ENCODE peak calls at places on chromosomes 4 and X, in eight cellular contexts. Q, B, D, P, J, G, U and V are unnamed samples.
A peak's percentile ranks its signal among the peaks of the same experiment; 100 is the strongest.

GRCh38 chrX:47143894-47144625 is 442 bp downstream of the NDUFB11 start:
- DNase-seq in Q (peak; percentile 72), B (peak; percentile 60), D (no peak), P (peak; percentile 59), J (peak; percentile 58), G (no peak), U (peak; percentile 61), V (peak; percentile 46)

GRCh38 chr4:113692809-113693411 is 68.6 kb downstream of the CAMK2D start:
- DNase-seq in Q (no peak), B (no peak), D (peak; percentile 13), P (no peak), J (no peak), G (peak; percentile 59), U (no peak), V (peak; percentile 6)

GRCh38 chr4:165207016-165207430 is 338 bp upstream of the KLHL2 start:
- DNase-seq in Q (no peak), B (peak; percentile 47), D (peak; percentile 16), P (no peak), J (peak; percentile 38), G (peak; percentile 41), U (peak; percentile 37), V (no peak)

GRCh38 chr4:5890063-5890727 is 2.7 kb downstream of the CRMP1 start:
- DNase-seq in Q (peak; percentile 89), B (no peak), D (no peak), P (peak; percentile 93), J (peak; percentile 65), G (no peak), U (peak; percentile 96), V (no peak)

GRCh38 chr4:40251366-40251765 is 54.5 kb downstream of the RHOH start:
- DNase-seq in Q (no peak), B (peak; percentile 60), D (peak; percentile 80), P (no peak), J (no peak), G (no peak), U (no peak), V (no peak)

GRCh38 chr4:93103042-93103441 is 725.5 kb upstream of the ATOH1 start:
- DNase-seq in Q (no peak), B (no peak), D (no peak), P (peak; percentile 71), J (no peak), G (no peak), U (no peak), V (no peak)

GRCh38 chr4:25310066-25310824 is 2.3 kb upstream of the ZCCHC4 start:
- DNase-seq in Q (no peak), B (no peak), D (no peak), P (no peak), J (no peak), G (peak; percentile 70), U (no peak), V (peak; percentile 54)

GRCh38 chr4:36255575-36255974 is 11.3 kb upstream of the ARAP2 start:
- DNase-seq in Q (no peak), B (no peak), D (no peak), P (no peak), J (no peak), G (peak; percentile 76), U (no peak), V (peak; percentile 50)

GRCh38 chrX:141662781-141663180 is 35.8 kb downstream of the SPANXD start:
- DNase-seq in Q (no peak), B (no peak), D (no peak), P (no peak), J (no peak), G (no peak), U (no peak), V (no peak)

GRCh38 chr4:153748378-153748777 is 11.4 kb downstream of the RNF175 start:
- DNase-seq in Q (peak; percentile 48), B (peak; percentile 88), D (peak; percentile 35), P (no peak), J (peak; percentile 66), G (no peak), U (no peak), V (no peak)
- TF ChIP-seq EZH2phosphoT487 in Q (no peak), B (no peak), D (no peak), P (no peak), J (no peak), G (no peak), U (no peak), V (no peak)

DNA sequence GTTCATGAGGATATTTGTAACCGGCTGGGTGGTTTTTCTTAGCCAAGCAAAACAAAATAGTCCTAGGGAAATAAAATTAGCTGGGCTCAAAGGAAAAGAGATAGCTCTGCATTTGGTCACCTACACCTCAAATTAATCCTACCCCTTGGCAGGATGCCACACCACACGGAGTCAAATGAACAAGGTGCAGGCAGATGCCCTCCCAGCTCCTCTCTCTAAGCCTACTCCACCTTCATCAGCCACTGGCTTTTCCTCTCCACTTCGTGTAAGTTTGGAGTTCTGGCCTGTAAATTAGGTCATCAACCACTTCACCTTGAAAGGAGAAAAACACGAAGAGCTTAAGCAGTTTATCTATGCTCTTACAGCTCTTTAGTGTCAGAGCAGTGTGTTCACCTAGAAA is 1.4 kb downstream of the DDIT4L start:
- DNase-seq in Q (no peak), B (no peak), D (no peak), P (no peak), J (no peak), G (no peak), U (no peak), V (peak; percentile 15)
- H3K4me3 ChIP-seq in Q (no peak overlapping the region), B (no peak overlapping the region), D (no peak overlapping the region), P (peak overlapping the region; percentile 76), J (peak overlapping the region; percentile 32), G (no peak overlapping the region), U (peak overlapping the region; percentile 82), V (no peak overlapping the region)

GRCh38 chr4:138612428-138612827 is 370.3 kb upstream of the SLC7A11 start:
- DNase-seq in Q (no peak), B (no peak), D (no peak), P (no peak), J (no peak), G (no peak), U (no peak), V (no peak)

GRCh38 chr4:138614462-138615142 is 372.5 kb upstream of the SLC7A11 start:
- DNase-seq in Q (no peak), B (no peak), D (no peak), P (no peak), J (no peak), G (no peak), U (no peak), V (no peak)

GRCh38 chr4:138611017-138611416 is 368.9 kb upstream of the SLC7A11 start:
- DNase-seq in Q (peak; percentile 30), B (no peak), D (no peak), P (no peak), J (no peak), G (no peak), U (no peak), V (no peak)

GRCh38 chr4:138609943-138610350 is 367.8 kb upstream of the SLC7A11 start:
- DNase-seq in Q (no peak), B (peak; percentile 87), D (peak; percentile 39), P (no peak), J (no peak), G (no peak), U (no peak), V (peak; percentile 30)

GRCh38 chr4:138611721-138612120 is 369.6 kb upstream of the SLC7A11 start:
- DNase-seq in Q (peak; percentile 51), B (no peak), D (no peak), P (no peak), J (no peak), G (no peak), U (no peak), V (no peak)
- H3K27ac ChIP-seq in Q (no peak overlapping the region), B (no peak overlapping the region), D (no peak overlapping the region), P (no peak overlapping the region), J (no peak overlapping the region), G (no peak overlapping the region), U (no peak overlapping the region), V (no peak overlapping the region)

GRCh38 chrX:22889824-22890223 is 109.9 kb upstream of the DDX53 start:
- DNase-seq in Q (no peak), B (no peak), D (peak; percentile 4), P (no peak), J (no peak), G (no peak), U (no peak), V (no peak)
- TF ChIP-seq EZH2phosphoT487 in Q (no peak), B (no peak), D (no peak), P (no peak), J (no peak), G (no peak), U (no peak), V (no peak)

DNA sequence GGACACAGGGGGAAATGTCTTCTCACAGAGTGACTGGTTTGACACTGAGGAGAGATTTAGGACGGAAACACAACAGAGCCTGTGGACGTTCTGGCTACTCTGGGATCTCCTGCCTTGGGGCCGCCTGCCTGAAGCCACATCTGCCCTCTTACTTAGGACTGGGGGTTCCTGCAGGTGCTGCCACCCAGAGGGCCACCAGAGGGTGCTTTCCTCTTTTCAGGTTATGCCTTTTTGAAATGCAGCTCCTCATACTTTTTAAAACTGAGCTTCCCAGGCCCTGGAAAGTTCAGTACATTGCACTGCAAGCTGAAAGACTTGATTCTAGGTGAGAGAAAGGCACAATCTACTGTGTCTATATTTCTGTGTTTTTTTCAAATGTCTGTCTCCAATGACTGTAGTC is 92.2 kb upstream of the PGRMC2 start:
- DNase-seq in Q (peak; percentile 25), B (peak; percentile 57), D (peak; percentile 44), P (peak; percentile 61), J (peak; percentile 23), G (peak; percentile 8), U (peak; percentile 19), V (peak; percentile 46)
- H3K4me3 ChIP-seq in Q (no peak overlapping the region), B (no peak overlapping the region), D (no peak overlapping the region), P (no peak overlapping the region), J (no peak overlapping the region), G (no peak overlapping the region), U (no peak overlapping the region), V (no peak overlapping the region)

GRCh38 chr4:17030543-17030942 is 132.1 kb upstream of the LDB2 start:
- DNase-seq in Q (no peak), B (peak; percentile 87), D (peak; percentile 68), P (no peak), J (peak; percentile 24), G (no peak), U (no peak), V (no peak)

GRCh38 chr4:17027495-17027894 is 129.1 kb upstream of the LDB2 start:
- DNase-seq in Q (no peak), B (peak; percentile 98), D (peak; percentile 67), P (no peak), J (no peak), G (no peak), U (no peak), V (no peak)

GRCh38 chr4:17033256-17034245 is 135.1 kb upstream of the LDB2 start:
- DNase-seq in Q (no peak), B (peak; percentile 40), D (no peak), P (no peak), J (no peak), G (no peak), U (no peak), V (no peak)

GRCh38 chr4:17029432-17029831 is 131.0 kb upstream of the LDB2 start:
- DNase-seq in Q (no peak), B (no peak), D (no peak), P (no peak), J (no peak), G (no peak), U (no peak), V (no peak)

GRCh38 chr4:17029964-17030363 is 131.5 kb upstream of the LDB2 start:
- DNase-seq in Q (no peak), B (no peak), D (no peak), P (no peak), J (no peak), G (no peak), U (no peak), V (no peak)
- H3K27ac ChIP-seq in Q (peak overlapping the region; percentile 70), B (peak overlapping the region; percentile 48), D (peak overlapping the region; percentile 30), P (no peak overlapping the region), J (no peak overlapping the region), G (no peak overlapping the region), U (no peak overlapping the region), V (no peak overlapping the region)

GRCh38 chrX:150361070-150361776 is 1.9 kb upstream of the MAMLD1 start:
- DNase-seq in Q (peak; percentile 31), B (peak; percentile 16), D (peak; percentile 18), P (peak; percentile 57), J (peak; percentile 40), G (no peak), U (peak; percentile 49), V (no peak)
- TF ChIP-seq EZH2phosphoT487 in Q (no peak), B (no peak), D (no peak), P (no peak), J (no peak), G (no peak), U (peak; percentile 72), V (no peak)